ENCODE peak calls at places on chromosomes 16 and 17, in seven cellular contexts. One of them, this sample, is unnamed.

GRCh38 chr16:27379919-27380318 is 22.1 kb upstream of the IL21R start:
- DNase-seq in CD8-positive, alpha-beta T cell: no peak
- DNase-seq in coronary artery: no peak
- DNase-seq in NCI-H1105 treated with DMSO at 0.1 percent for 48 hours: no peak
- DNase-seq in activated T-helper 1 cell treated with Interleukin-2 at 50 U/mL for 16 hours: no peak
- DNase-seq in foreskin melanocyte: no peak
- DNase-seq in activated gamma-delta T cell treated with Interleukin-2 at 50 U/mL for 16 hours: no peak
- DNase-seq in this sample: peak

GRCh38 chr16:49618955-49619354 is 237.0 kb downstream of the ZNF423 start:
- DNase-seq in CD8-positive, alpha-beta T cell: no peak
- DNase-seq in coronary artery: peak
- DNase-seq in NCI-H1105 treated with DMSO at 0.1 percent for 48 hours: no peak
- DNase-seq in activated T-helper 1 cell treated with Interleukin-2 at 50 U/mL for 16 hours: no peak
- DNase-seq in foreskin melanocyte: no peak
- DNase-seq in activated gamma-delta T cell treated with Interleukin-2 at 50 U/mL for 16 hours: no peak
- DNase-seq in this sample: peak

GRCh38 chr17:43530303-43531081 is 15.6 kb downstream of the ETV4 start:
- DNase-seq in CD8-positive, alpha-beta T cell: no peak
- DNase-seq in coronary artery: no peak
- DNase-seq in NCI-H1105 treated with DMSO at 0.1 percent for 48 hours: peak
- DNase-seq in activated T-helper 1 cell treated with Interleukin-2 at 50 U/mL for 16 hours: no peak
- DNase-seq in foreskin melanocyte: peak
- DNase-seq in activated gamma-delta T cell treated with Interleukin-2 at 50 U/mL for 16 hours: no peak
- DNase-seq in this sample: no peak

GRCh38 chr16:86222541-86222940 is 287.8 kb upstream of the FOXF1 start:
- DNase-seq in CD8-positive, alpha-beta T cell: no peak
- DNase-seq in coronary artery: no peak
- DNase-seq in NCI-H1105 treated with DMSO at 0.1 percent for 48 hours: no peak
- DNase-seq in activated T-helper 1 cell treated with Interleukin-2 at 50 U/mL for 16 hours: no peak
- DNase-seq in foreskin melanocyte: no peak
- DNase-seq in activated gamma-delta T cell treated with Interleukin-2 at 50 U/mL for 16 hours: no peak
- DNase-seq in this sample: no peak

GRCh38 chr17:11628374-11628773 is 30.1 kb downstream of the DNAH9 start:
- DNase-seq in CD8-positive, alpha-beta T cell: no peak
- DNase-seq in coronary artery: no peak
- DNase-seq in NCI-H1105 treated with DMSO at 0.1 percent for 48 hours: no peak
- DNase-seq in activated T-helper 1 cell treated with Interleukin-2 at 50 U/mL for 16 hours: no peak
- DNase-seq in foreskin melanocyte: no peak
- DNase-seq in activated gamma-delta T cell treated with Interleukin-2 at 50 U/mL for 16 hours: no peak
- DNase-seq in this sample: no peak

GRCh38 chr16:84058211-84058610 is 15.6 kb upstream of the SLC38A8 start:
- DNase-seq in CD8-positive, alpha-beta T cell: no peak
- DNase-seq in coronary artery: peak
- DNase-seq in NCI-H1105 treated with DMSO at 0.1 percent for 48 hours: no peak
- DNase-seq in activated T-helper 1 cell treated with Interleukin-2 at 50 U/mL for 16 hours: no peak
- DNase-seq in foreskin melanocyte: no peak
- DNase-seq in activated gamma-delta T cell treated with Interleukin-2 at 50 U/mL for 16 hours: no peak
- DNase-seq in this sample: no peak

GRCh38 chr16:53768593-53768992 is 64.6 kb downstream of the FTO start:
- DNase-seq in CD8-positive, alpha-beta T cell: no peak
- DNase-seq in coronary artery: no peak
- DNase-seq in NCI-H1105 treated with DMSO at 0.1 percent for 48 hours: no peak
- DNase-seq in activated T-helper 1 cell treated with Interleukin-2 at 50 U/mL for 16 hours: no peak
- DNase-seq in foreskin melanocyte: peak
- DNase-seq in activated gamma-delta T cell treated with Interleukin-2 at 50 U/mL for 16 hours: no peak
- DNase-seq in this sample: no peak

GRCh38 chr16:85477801-85478363 is 135.2 kb upstream of the GSE1 start:
- DNase-seq in CD8-positive, alpha-beta T cell: no peak
- DNase-seq in coronary artery: no peak
- DNase-seq in NCI-H1105 treated with DMSO at 0.1 percent for 48 hours: no peak
- DNase-seq in activated T-helper 1 cell treated with Interleukin-2 at 50 U/mL for 16 hours: no peak
- DNase-seq in foreskin melanocyte: no peak
- DNase-seq in activated gamma-delta T cell treated with Interleukin-2 at 50 U/mL for 16 hours: no peak
- DNase-seq in this sample: no peak

GRCh38 chr16:17945080-17945601 is 391.4 kb downstream of the NPIPA8 start:
- DNase-seq in CD8-positive, alpha-beta T cell: no peak
- DNase-seq in coronary artery: no peak
- DNase-seq in NCI-H1105 treated with DMSO at 0.1 percent for 48 hours: no peak
- DNase-seq in activated T-helper 1 cell treated with Interleukin-2 at 50 U/mL for 16 hours: no peak
- DNase-seq in foreskin melanocyte: no peak
- DNase-seq in activated gamma-delta T cell treated with Interleukin-2 at 50 U/mL for 16 hours: no peak
- DNase-seq in this sample: no peak

GRCh38 chr16:87678618-87679017 is 76.3 kb downstream of the JPH3 start:
- DNase-seq in CD8-positive, alpha-beta T cell: no peak
- DNase-seq in coronary artery: no peak
- DNase-seq in NCI-H1105 treated with DMSO at 0.1 percent for 48 hours: no peak
- DNase-seq in activated T-helper 1 cell treated with Interleukin-2 at 50 U/mL for 16 hours: no peak
- DNase-seq in foreskin melanocyte: no peak
- DNase-seq in activated gamma-delta T cell treated with Interleukin-2 at 50 U/mL for 16 hours: no peak
- DNase-seq in this sample: no peak

GRCh38 chr16:49634235-49635008 is 221.5 kb downstream of the ZNF423 start:
- DNase-seq in CD8-positive, alpha-beta T cell: no peak
- DNase-seq in coronary artery: peak
- DNase-seq in NCI-H1105 treated with DMSO at 0.1 percent for 48 hours: no peak
- DNase-seq in activated T-helper 1 cell treated with Interleukin-2 at 50 U/mL for 16 hours: no peak
- DNase-seq in foreskin melanocyte: no peak
- DNase-seq in activated gamma-delta T cell treated with Interleukin-2 at 50 U/mL for 16 hours: no peak
- DNase-seq in this sample: peak

GRCh38 chr16:83533193-83533592 is 274.6 kb upstream of the HSBP1 start:
- DNase-seq in CD8-positive, alpha-beta T cell: no peak
- DNase-seq in coronary artery: no peak
- DNase-seq in NCI-H1105 treated with DMSO at 0.1 percent for 48 hours: no peak
- DNase-seq in activated T-helper 1 cell treated with Interleukin-2 at 50 U/mL for 16 hours: no peak
- DNase-seq in foreskin melanocyte: no peak
- DNase-seq in activated gamma-delta T cell treated with Interleukin-2 at 50 U/mL for 16 hours: no peak
- DNase-seq in this sample: no peak

GRCh38 chr17:14580494-14580893 is 279.6 kb downstream of the HS3ST3B1 start:
- DNase-seq in CD8-positive, alpha-beta T cell: no peak
- DNase-seq in coronary artery: no peak
- DNase-seq in NCI-H1105 treated with DMSO at 0.1 percent for 48 hours: no peak
- DNase-seq in activated T-helper 1 cell treated with Interleukin-2 at 50 U/mL for 16 hours: no peak
- DNase-seq in foreskin melanocyte: no peak
- DNase-seq in activated gamma-delta T cell treated with Interleukin-2 at 50 U/mL for 16 hours: no peak
- DNase-seq in this sample: no peak

GRCh38 chr17:39014044-39014794 is 47.0 kb upstream of the FBXO47 start:
- DNase-seq in CD8-positive, alpha-beta T cell: no peak
- DNase-seq in coronary artery: no peak
- DNase-seq in NCI-H1105 treated with DMSO at 0.1 percent for 48 hours: no peak
- DNase-seq in activated T-helper 1 cell treated with Interleukin-2 at 50 U/mL for 16 hours: no peak
- DNase-seq in foreskin melanocyte: no peak
- DNase-seq in activated gamma-delta T cell treated with Interleukin-2 at 50 U/mL for 16 hours: no peak
- DNase-seq in this sample: no peak

GRCh38 chr17:79742589-79742918 is 11.8 kb downstream of the ENPP7 start:
- DNase-seq in CD8-positive, alpha-beta T cell: no peak
- DNase-seq in coronary artery: no peak
- DNase-seq in NCI-H1105 treated with DMSO at 0.1 percent for 48 hours: no peak
- DNase-seq in activated T-helper 1 cell treated with Interleukin-2 at 50 U/mL for 16 hours: no peak
- DNase-seq in foreskin melanocyte: no peak
- DNase-seq in activated gamma-delta T cell treated with Interleukin-2 at 50 U/mL for 16 hours: no peak
- DNase-seq in this sample: no peak

GRCh38 chr17:80663783-80664206 is 119.2 kb downstream of the RPTOR start:
- DNase-seq in CD8-positive, alpha-beta T cell: peak
- DNase-seq in coronary artery: no peak
- DNase-seq in NCI-H1105 treated with DMSO at 0.1 percent for 48 hours: no peak
- DNase-seq in activated T-helper 1 cell treated with Interleukin-2 at 50 U/mL for 16 hours: peak
- DNase-seq in foreskin melanocyte: no peak
- DNase-seq in activated gamma-delta T cell treated with Interleukin-2 at 50 U/mL for 16 hours: peak
- DNase-seq in this sample: no peak

GRCh38 chr17:5097101-5097834 is 14.4 kb downstream of the ZNF232 start:
- DNase-seq in CD8-positive, alpha-beta T cell: peak
- DNase-seq in coronary artery: no peak
- DNase-seq in NCI-H1105 treated with DMSO at 0.1 percent for 48 hours: no peak
- DNase-seq in activated T-helper 1 cell treated with Interleukin-2 at 50 U/mL for 16 hours: peak
- DNase-seq in foreskin melanocyte: no peak
- DNase-seq in activated gamma-delta T cell treated with Interleukin-2 at 50 U/mL for 16 hours: peak
- DNase-seq in this sample: no peak

GRCh38 chr16:88374736-88375135 is 8.0 kb upstream of the ZNF469 start:
- DNase-seq in CD8-positive, alpha-beta T cell: no peak
- DNase-seq in coronary artery: no peak
- DNase-seq in NCI-H1105 treated with DMSO at 0.1 percent for 48 hours: no peak
- DNase-seq in activated T-helper 1 cell treated with Interleukin-2 at 50 U/mL for 16 hours: no peak
- DNase-seq in foreskin melanocyte: no peak
- DNase-seq in activated gamma-delta T cell treated with Interleukin-2 at 50 U/mL for 16 hours: no peak
- DNase-seq in this sample: no peak

GRCh38 chr17:38498353-38498752 is 70.1 kb downstream of the ARHGAP23 start:
- DNase-seq in CD8-positive, alpha-beta T cell: no peak
- DNase-seq in coronary artery: no peak
- DNase-seq in NCI-H1105 treated with DMSO at 0.1 percent for 48 hours: no peak
- DNase-seq in activated T-helper 1 cell treated with Interleukin-2 at 50 U/mL for 16 hours: no peak
- DNase-seq in foreskin melanocyte: no peak
- DNase-seq in activated gamma-delta T cell treated with Interleukin-2 at 50 U/mL for 16 hours: no peak
- DNase-seq in this sample: no peak

GRCh38 chr16:67449739-67450138 is 18.8 kb downstream of the HSD11B2 start:
- DNase-seq in CD8-positive, alpha-beta T cell: no peak
- DNase-seq in coronary artery: no peak
- DNase-seq in NCI-H1105 treated with DMSO at 0.1 percent for 48 hours: no peak
- DNase-seq in activated T-helper 1 cell treated with Interleukin-2 at 50 U/mL for 16 hours: no peak
- DNase-seq in foreskin melanocyte: no peak
- DNase-seq in activated gamma-delta T cell treated with Interleukin-2 at 50 U/mL for 16 hours: no peak
- DNase-seq in this sample: no peak

GRCh38 chr17:3794890-3795757 is 5.9 kb downstream of the ITGAE start:
- DNase-seq in CD8-positive, alpha-beta T cell: peak
- DNase-seq in coronary artery: no peak
- DNase-seq in NCI-H1105 treated with DMSO at 0.1 percent for 48 hours: no peak
- DNase-seq in activated T-helper 1 cell treated with Interleukin-2 at 50 U/mL for 16 hours: no peak
- DNase-seq in foreskin melanocyte: no peak
- DNase-seq in activated gamma-delta T cell treated with Interleukin-2 at 50 U/mL for 16 hours: peak
- DNase-seq in this sample: no peak

GRCh38 chr16:12617401-12617819 is 186.3 kb downstream of the CPPED1 start:
- DNase-seq in CD8-positive, alpha-beta T cell: no peak
- DNase-seq in coronary artery: peak
- DNase-seq in NCI-H1105 treated with DMSO at 0.1 percent for 48 hours: no peak
- DNase-seq in activated T-helper 1 cell treated with Interleukin-2 at 50 U/mL for 16 hours: no peak
- DNase-seq in foreskin melanocyte: no peak
- DNase-seq in activated gamma-delta T cell treated with Interleukin-2 at 50 U/mL for 16 hours: no peak
- DNase-seq in this sample: peak

GRCh38 chr16:9123871-9124270 is 32.4 kb downstream of the HAPSTR1 start:
- DNase-seq in CD8-positive, alpha-beta T cell: no peak
- DNase-seq in coronary artery: no peak
- DNase-seq in NCI-H1105 treated with DMSO at 0.1 percent for 48 hours: no peak
- DNase-seq in activated T-helper 1 cell treated with Interleukin-2 at 50 U/mL for 16 hours: no peak
- DNase-seq in foreskin melanocyte: no peak
- DNase-seq in activated gamma-delta T cell treated with Interleukin-2 at 50 U/mL for 16 hours: no peak
- DNase-seq in this sample: no peak

GRCh38 chr16:1408171-1408837 is 6.2 kb downstream of the UNKL start:
- DNase-seq in CD8-positive, alpha-beta T cell: peak
- DNase-seq in coronary artery: peak
- DNase-seq in NCI-H1105 treated with DMSO at 0.1 percent for 48 hours: peak
- DNase-seq in activated T-helper 1 cell treated with Interleukin-2 at 50 U/mL for 16 hours: peak
- DNase-seq in foreskin melanocyte: peak
- DNase-seq in activated gamma-delta T cell treated with Interleukin-2 at 50 U/mL for 16 hours: peak
- DNase-seq in this sample: no peak

GRCh38 chr17:43578699-43579569 is 32.8 kb upstream of the ETV4 start:
- DNase-seq in CD8-positive, alpha-beta T cell: peak
- DNase-seq in coronary artery: no peak
- DNase-seq in NCI-H1105 treated with DMSO at 0.1 percent for 48 hours: peak
- DNase-seq in activated T-helper 1 cell treated with Interleukin-2 at 50 U/mL for 16 hours: peak
- DNase-seq in foreskin melanocyte: peak
- DNase-seq in activated gamma-delta T cell treated with Interleukin-2 at 50 U/mL for 16 hours: no peak
- DNase-seq in this sample: no peak

GRCh38 chr16:12419151-12419550 is 384.5 kb downstream of the CPPED1 start:
- DNase-seq in CD8-positive, alpha-beta T cell: no peak
- DNase-seq in coronary artery: no peak
- DNase-seq in NCI-H1105 treated with DMSO at 0.1 percent for 48 hours: no peak
- DNase-seq in activated T-helper 1 cell treated with Interleukin-2 at 50 U/mL for 16 hours: no peak
- DNase-seq in foreskin melanocyte: no peak
- DNase-seq in activated gamma-delta T cell treated with Interleukin-2 at 50 U/mL for 16 hours: no peak
- DNase-seq in this sample: no peak

GRCh38 chr16:74596586-74596985 is 10.3 kb downstream of the GLG1 start:
- DNase-seq in CD8-positive, alpha-beta T cell: no peak
- DNase-seq in coronary artery: no peak
- DNase-seq in NCI-H1105 treated with DMSO at 0.1 percent for 48 hours: no peak
- DNase-seq in activated T-helper 1 cell treated with Interleukin-2 at 50 U/mL for 16 hours: no peak
- DNase-seq in foreskin melanocyte: no peak
- DNase-seq in activated gamma-delta T cell treated with Interleukin-2 at 50 U/mL for 16 hours: no peak
- DNase-seq in this sample: no peak

GRCh38 chr17:32503251-32504165 is 16.7 kb downstream of the CDK5R1 start:
- DNase-seq in CD8-positive, alpha-beta T cell: peak
- DNase-seq in coronary artery: no peak
- DNase-seq in NCI-H1105 treated with DMSO at 0.1 percent for 48 hours: no peak
- DNase-seq in activated T-helper 1 cell treated with Interleukin-2 at 50 U/mL for 16 hours: no peak
- DNase-seq in foreskin melanocyte: no peak
- DNase-seq in activated gamma-delta T cell treated with Interleukin-2 at 50 U/mL for 16 hours: peak
- DNase-seq in this sample: no peak

GRCh38 chr17:83079340-83079747 is at the start of gene METRNL:
- DNase-seq in CD8-positive, alpha-beta T cell: peak
- DNase-seq in coronary artery: no peak
- DNase-seq in NCI-H1105 treated with DMSO at 0.1 percent for 48 hours: peak
- DNase-seq in activated T-helper 1 cell treated with Interleukin-2 at 50 U/mL for 16 hours: peak
- DNase-seq in foreskin melanocyte: no peak
- DNase-seq in activated gamma-delta T cell treated with Interleukin-2 at 50 U/mL for 16 hours: peak
- DNase-seq in this sample: no peak

GRCh38 chr17:10792156-10792555 is 11.7 kb downstream of the TMEM238L start:
- DNase-seq in CD8-positive, alpha-beta T cell: no peak
- DNase-seq in coronary artery: no peak
- DNase-seq in NCI-H1105 treated with DMSO at 0.1 percent for 48 hours: no peak
- DNase-seq in activated T-helper 1 cell treated with Interleukin-2 at 50 U/mL for 16 hours: no peak
- DNase-seq in foreskin melanocyte: no peak
- DNase-seq in activated gamma-delta T cell treated with Interleukin-2 at 50 U/mL for 16 hours: no peak
- DNase-seq in this sample: no peak

GRCh38 chr16:22098538-22099255 is 6.4 kb downstream of the VWA3A start:
- DNase-seq in CD8-positive, alpha-beta T cell: no peak
- DNase-seq in coronary artery: no peak
- DNase-seq in NCI-H1105 treated with DMSO at 0.1 percent for 48 hours: peak
- DNase-seq in activated T-helper 1 cell treated with Interleukin-2 at 50 U/mL for 16 hours: no peak
- DNase-seq in foreskin melanocyte: peak
- DNase-seq in activated gamma-delta T cell treated with Interleukin-2 at 50 U/mL for 16 hours: no peak
- DNase-seq in this sample: no peak

GRCh38 chr17:75273968-75274708 is 3.1 kb upstream of the MIF4GD start:
- DNase-seq in CD8-positive, alpha-beta T cell: no peak
- DNase-seq in coronary artery: no peak
- DNase-seq in NCI-H1105 treated with DMSO at 0.1 percent for 48 hours: no peak
- DNase-seq in activated T-helper 1 cell treated with Interleukin-2 at 50 U/mL for 16 hours: no peak
- DNase-seq in foreskin melanocyte: no peak
- DNase-seq in activated gamma-delta T cell treated with Interleukin-2 at 50 U/mL for 16 hours: no peak
- DNase-seq in this sample: no peak

GRCh38 chr17:15475620-15476354 is 8.4 kb upstream of the CDRT4 start:
- DNase-seq in CD8-positive, alpha-beta T cell: no peak
- DNase-seq in coronary artery: no peak
- DNase-seq in NCI-H1105 treated with DMSO at 0.1 percent for 48 hours: no peak
- DNase-seq in activated T-helper 1 cell treated with Interleukin-2 at 50 U/mL for 16 hours: no peak
- DNase-seq in foreskin melanocyte: no peak
- DNase-seq in activated gamma-delta T cell treated with Interleukin-2 at 50 U/mL for 16 hours: no peak
- DNase-seq in this sample: no peak

GRCh38 chr16:89039756-89040155 is 53.9 kb upstream of the ACSF3 start:
- DNase-seq in CD8-positive, alpha-beta T cell: peak
- DNase-seq in coronary artery: no peak
- DNase-seq in NCI-H1105 treated with DMSO at 0.1 percent for 48 hours: no peak
- DNase-seq in activated T-helper 1 cell treated with Interleukin-2 at 50 U/mL for 16 hours: no peak
- DNase-seq in foreskin melanocyte: no peak
- DNase-seq in activated gamma-delta T cell treated with Interleukin-2 at 50 U/mL for 16 hours: no peak
- DNase-seq in this sample: no peak

GRCh38 chr17:7552621-7553051 is 3.8 kb downstream of the TNFSF12 start:
- DNase-seq in CD8-positive, alpha-beta T cell: no peak
- DNase-seq in coronary artery: no peak
- DNase-seq in NCI-H1105 treated with DMSO at 0.1 percent for 48 hours: no peak
- DNase-seq in activated T-helper 1 cell treated with Interleukin-2 at 50 U/mL for 16 hours: no peak
- DNase-seq in foreskin melanocyte: peak
- DNase-seq in activated gamma-delta T cell treated with Interleukin-2 at 50 U/mL for 16 hours: no peak
- DNase-seq in this sample: no peak

GRCh38 chr17:66275651-66276050 is 26.8 kb upstream of the PRKCA start:
- DNase-seq in CD8-positive, alpha-beta T cell: no peak
- DNase-seq in coronary artery: no peak
- DNase-seq in NCI-H1105 treated with DMSO at 0.1 percent for 48 hours: no peak
- DNase-seq in activated T-helper 1 cell treated with Interleukin-2 at 50 U/mL for 16 hours: no peak
- DNase-seq in foreskin melanocyte: peak
- DNase-seq in activated gamma-delta T cell treated with Interleukin-2 at 50 U/mL for 16 hours: no peak
- DNase-seq in this sample: no peak

GRCh38 chr17:61414141-61414935 is 14.7 kb downstream of the TBX2 start:
- DNase-seq in CD8-positive, alpha-beta T cell: no peak
- DNase-seq in coronary artery: no peak
- DNase-seq in NCI-H1105 treated with DMSO at 0.1 percent for 48 hours: no peak
- DNase-seq in activated T-helper 1 cell treated with Interleukin-2 at 50 U/mL for 16 hours: no peak
- DNase-seq in foreskin melanocyte: no peak
- DNase-seq in activated gamma-delta T cell treated with Interleukin-2 at 50 U/mL for 16 hours: no peak
- DNase-seq in this sample: peak

GRCh38 chr16:85484337-85485295 is 128.5 kb upstream of the GSE1 start:
- DNase-seq in CD8-positive, alpha-beta T cell: no peak
- DNase-seq in coronary artery: no peak
- DNase-seq in NCI-H1105 treated with DMSO at 0.1 percent for 48 hours: peak
- DNase-seq in activated T-helper 1 cell treated with Interleukin-2 at 50 U/mL for 16 hours: no peak
- DNase-seq in foreskin melanocyte: no peak
- DNase-seq in activated gamma-delta T cell treated with Interleukin-2 at 50 U/mL for 16 hours: no peak
- DNase-seq in this sample: no peak

This sample was measured in vagina.